ENCODE peak calls at places on chromosomes 3 and 15, in four cellular contexts. I is body of pancreas, N is testis, G is stomach. Q is an unnamed sample. For H3K27me3, the result is how much of the 10 kb centered on the place peaks cover.

GRCh38 chr15:43799209-43799944 is 643 bp downstream of the SERINC4 start:
- DNase-seq in G (no peak), N (no peak), I (peak), Q (no peak)

GRCh38 chr15:25717116-25717755 is 145.9 kb downstream of the ATP10A start:
- DNase-seq in N (no peak), G (no peak), I (no peak), Q (no peak)

GRCh38 chr3:117589454-117589853 is 879.9 kb downstream of the TUSC7 start:
- DNase-seq in I (no peak), N (no peak), G (no peak), Q (peak)

GRCh38 chr3:143171141-143171651 is 51.6 kb downstream of the CHST2 start:
- DNase-seq in N (no peak), I (no peak), G (no peak), Q (no peak)

GRCh38 chr3:51340989-51341636 is 44.0 kb upstream of the MANF start:
- DNase-seq in N (peak), G (no peak), I (no peak), Q (peak)

GRCh38 chr3:61445924-61446323 is 115.4 kb upstream of the PTPRG start:
- DNase-seq in G (no peak), N (no peak), I (no peak), Q (no peak)

GRCh38 chr15:59567369-59567768 is 44.2 kb upstream of the GCNT3 start:
- DNase-seq in N (no peak), I (no peak), G (peak), Q (no peak)

GRCh38 chr3:158725348-158725966 is 6.8 kb downstream of the RARRES1 start:
- DNase-seq in I (peak), G (no peak), N (no peak), Q (peak)

GRCh38 chr3:196135693-196136639 is 54.1 kb upstream of the TFRC start:
- DNase-seq in G (no peak), N (no peak), I (no peak), Q (no peak)

GRCh38 chr3:20809356-20809755 is 623.4 kb upstream of the SGO1 start:
- DNase-seq in G (no peak), I (no peak), N (no peak), Q (no peak)

GRCh38 chr3:46693897-46694235 is 387 bp upstream of the ALS2CL start:
- DNase-seq in G (no peak), I (peak), N (peak), Q (no peak)

GRCh38 chr3:21158801-21159564 is 592.0 kb downstream of the ZNF385D start:
- DNase-seq in G (no peak), N (no peak), I (no peak), Q (no peak)

GRCh38 chr15:42457445-42458442 is 33.2 kb downstream of the ZNF106 start:
- DNase-seq in I (peak), G (peak), N (peak), Q (peak)

GRCh38 chr3:148319161-148319915 is 378.4 kb upstream of the AGTR1 start:
- DNase-seq in I (no peak), N (no peak), G (no peak), Q (no peak)

DNA sequence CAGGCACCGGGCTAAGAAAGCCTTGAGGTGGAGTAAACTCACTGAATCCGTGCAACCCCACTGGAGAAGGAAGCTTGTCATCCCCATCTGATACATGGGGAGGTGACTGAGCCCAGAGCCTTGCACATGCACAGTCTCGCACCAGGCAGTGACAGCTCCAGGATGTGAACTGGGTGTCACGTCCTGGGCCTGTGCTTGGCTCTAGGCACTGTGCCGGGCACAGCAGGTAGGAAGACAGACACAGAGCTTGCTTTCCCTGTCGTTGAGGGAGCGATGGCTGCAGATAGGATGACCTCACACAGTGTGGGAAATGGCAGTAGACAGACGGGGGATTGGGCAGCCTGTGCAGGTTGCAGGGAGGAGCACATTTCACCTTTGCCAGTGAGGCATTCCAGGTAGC is 12.2 kb upstream of the ATP2B2 start:
- DNase-seq in I (no peak), G (no peak), N (no peak), Q (no peak)
- H3K27me3 ChIP-seq in I (under half), G (under half), N (under half), Q (under half)

GRCh38 chr3:190641564-190641963 is 127.7 kb downstream of the IL1RAP start:
- DNase-seq in G (no peak), I (no peak), N (no peak), Q (no peak)
- H3K27me3 ChIP-seq in G (under half), I (under half), N (under half), Q (under half)

DNA sequence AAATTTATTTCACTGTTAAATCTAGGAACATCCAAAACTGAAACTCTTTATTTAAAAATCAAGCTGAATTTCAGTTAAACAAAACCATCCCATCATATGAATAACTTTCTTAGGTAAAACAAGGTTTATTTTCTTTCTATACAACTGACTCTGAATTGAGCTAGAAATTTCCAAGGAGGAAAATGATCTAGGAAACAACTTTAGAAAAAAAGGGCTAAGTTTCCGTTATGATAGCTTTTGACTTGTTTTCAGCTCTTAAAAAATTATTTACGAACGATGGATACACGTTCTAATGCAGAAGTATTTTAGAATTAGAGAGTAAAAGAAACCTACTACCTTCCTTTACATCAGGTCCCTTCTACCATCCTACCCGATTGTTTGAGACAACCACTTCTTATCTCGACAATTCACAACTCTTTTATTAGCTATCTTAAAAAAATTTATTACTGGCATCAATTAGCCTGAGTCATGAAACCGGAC is 1.8 kb upstream of the IGF1R start:
- DNase-seq in I (no peak), G (no peak), N (no peak), Q (no peak)
- H3K27me3 ChIP-seq in I (under half), G (under half), N (under half), Q (under half)

GRCh38 chr3:127351350-127351749 is 63.5 kb upstream of the PRR20G start:
- DNase-seq in G (no peak), N (no peak), I (no peak), Q (no peak)

GRCh38 chr3:127352612-127353011 is 64.8 kb upstream of the PRR20G start:
- DNase-seq in N (no peak), G (no peak), I (no peak), Q (no peak)

GRCh38 chr3:127350172-127351050 is 62.6 kb upstream of the PRR20G start:
- DNase-seq in N (no peak), I (no peak), G (no peak), Q (no peak)

GRCh38 chr3:127349501-127350171 is 61.8 kb upstream of the PRR20G start:
- DNase-seq in G (no peak), N (no peak), I (no peak), Q (no peak)

GRCh38 chr3:127351775-127352350 is 64.0 kb upstream of the PRR20G start:
- DNase-seq in I (no peak), G (no peak), N (no peak), Q (no peak)
- H3K27me3 ChIP-seq in I (under half), G (under half), N (under half), Q (under half)

GRCh38 chr3:150901793-150902192 is 3.4 kb downstream of the MINDY4B start:
- DNase-seq in I (no peak), N (no peak), G (no peak), Q (no peak)

GRCh38 chr3:150905766-150906165 is 527 bp upstream of the MINDY4B start:
- DNase-seq in N (no peak), I (no peak), G (no peak), Q (no peak)

DNA sequence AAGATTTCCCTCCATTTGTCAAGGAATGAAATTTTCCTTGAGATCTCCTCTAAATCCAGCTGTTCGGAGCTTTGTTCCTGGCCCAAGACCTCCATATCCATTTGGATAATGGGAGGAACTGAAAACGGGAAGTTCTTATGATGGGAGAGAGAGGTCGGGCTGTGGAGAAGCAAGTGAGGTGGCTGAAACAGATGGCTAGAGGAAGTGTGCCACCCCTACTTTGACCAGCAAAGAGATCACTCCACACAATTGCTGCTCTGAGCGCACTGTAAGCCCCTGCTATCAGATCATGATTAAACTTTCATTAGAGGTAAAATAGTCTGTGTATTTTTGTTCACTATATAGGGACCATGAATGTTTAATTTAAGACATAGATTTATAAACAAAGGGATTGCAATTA is at the start of gene MINDY4B:
- DNase-seq in N (no peak), G (no peak), I (no peak), Q (no peak)
- H3K27me3 ChIP-seq in N (under half), G (under half), I (under half), Q (under half)

GRCh38 chr3:160473978-160474377 is 24.4 kb upstream of the TRIM59 start:
- DNase-seq in N (no peak), I (no peak), G (no peak), Q (no peak)
- H3K27me3 ChIP-seq in N (under half), I (under half), G (under half), Q (under half)

DNA sequence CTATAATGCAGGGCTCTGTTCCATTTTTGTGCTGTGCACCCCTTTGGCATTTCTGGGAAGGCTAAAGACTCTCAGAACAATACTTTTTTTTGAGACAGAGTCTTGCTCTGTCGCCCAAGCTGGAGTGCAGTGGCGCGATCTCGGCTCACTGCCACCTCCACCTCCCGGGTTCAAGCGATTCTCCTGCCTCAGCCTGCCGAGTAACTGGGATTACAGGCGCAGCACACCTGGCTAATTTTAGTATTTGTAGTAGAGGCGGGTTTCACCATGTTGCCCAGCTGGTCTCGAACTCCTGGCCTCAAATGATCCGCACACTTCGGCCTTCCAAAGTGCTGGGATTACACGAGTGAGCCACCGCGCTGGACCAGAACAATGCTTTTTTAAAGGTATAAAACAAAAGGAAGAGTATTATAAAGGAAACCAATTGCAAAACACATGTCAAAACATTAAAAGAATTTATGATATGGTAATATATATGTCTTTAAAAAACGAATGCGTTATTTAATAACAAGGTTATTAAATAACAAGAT is 999 bp downstream of the SQOR start:
- DNase-seq in I (no peak), G (no peak), N (no peak), Q (no peak)
- H3K27me3 ChIP-seq in I (under half), G (under half), N (under half), Q (under half)

DNA sequence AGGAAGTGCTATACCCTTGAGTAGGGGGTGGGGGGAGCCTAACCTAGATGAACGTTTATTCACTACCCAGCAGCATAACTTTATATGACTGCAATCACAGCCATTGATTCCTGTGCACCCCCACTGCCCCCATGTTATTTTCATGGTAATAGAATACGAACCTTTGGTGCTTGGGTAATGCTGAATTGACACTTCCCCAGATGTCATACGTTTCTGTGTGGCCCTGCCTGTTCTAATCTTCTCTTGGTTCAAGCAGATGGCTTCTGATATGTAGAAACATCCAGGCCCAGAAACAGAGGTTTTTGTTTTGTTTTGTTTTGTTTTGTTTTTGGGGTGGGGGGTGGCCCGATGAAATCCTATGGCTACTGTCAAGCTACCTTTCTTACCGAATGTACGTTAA is 237.9 kb upstream of the TOPAZ1 start:
- DNase-seq in G (no peak), N (no peak), I (no peak), Q (no peak)
- H3K27me3 ChIP-seq in G (half or more), N (under half), I (under half), Q (under half)

DNA sequence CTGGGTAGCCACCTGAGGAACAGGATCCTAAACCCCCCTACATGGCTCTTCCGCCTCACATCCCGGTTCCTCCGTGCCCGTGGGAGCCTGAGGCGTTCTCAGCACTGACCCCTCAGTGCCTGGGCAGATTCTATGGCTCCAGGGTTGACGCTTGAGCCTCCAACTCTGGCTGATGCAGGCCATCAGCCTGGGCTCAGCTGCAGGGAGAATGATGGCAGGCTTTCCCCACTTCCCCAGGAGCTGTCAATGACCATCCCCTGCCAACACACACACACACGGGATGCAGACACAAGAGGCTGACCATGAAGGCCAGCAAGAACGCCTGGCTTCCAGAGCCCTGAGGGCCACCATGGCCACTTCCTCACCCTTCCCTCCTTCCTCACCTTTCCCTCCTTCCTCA is 15.8 kb upstream of the IGDCC3 start:
- DNase-seq in I (no peak), N (no peak), G (no peak), Q (no peak)
- H3K27me3 ChIP-seq in I (under half), N (under half), G (half or more), Q (under half)

Q was measured in SJCRH30.